ENCODE peak calls at places on chromosome X, in eight cellular contexts. B is A549, M is ascending aorta, H is GM06990, E is right lobe of liver, C is nephron progenitor cell, F is fibroblast of pulmonary artery, Y is lower lobe of right lung. P is an unnamed sample.
A peak's percentile ranks its signal among the peaks of the same experiment; 100 is the strongest.

GRCh38 chrX:151363316-151363715 is 33.7 kb upstream of the VMA21 start:
- DNase-seq in E (no peak), Y (no peak), F (no peak), B (no peak), C (no peak), M (no peak), H (no peak), P (no peak)

GRCh38 chrX:152929898-152930297 is 32.0 kb downstream of the ZNF185 start:
- DNase-seq in C (no peak), M (no peak), H (no peak), F (no peak), B (no peak), Y (no peak), E (no peak), P (no peak)

GRCh38 chrX:5915783-5916182 is 312.9 kb downstream of the NLGN4X start:
- DNase-seq in H (no peak), E (no peak), F (no peak), C (no peak), M (no peak), Y (no peak), B (no peak), P (no peak)

GRCh38 chrX:1246816-1247215 is 21.8 kb upstream of the CSF2RA start:
- DNase-seq in M (peak; percentile 74), H (peak; percentile 80), Y (peak; percentile 83), F (peak; percentile 41), B (peak; percentile 88), C (peak; percentile 83), E (peak; percentile 64), P (peak; percentile 71)

GRCh38 chrX:3252744-3253143 is 93.7 kb downstream of the MXRA5 start:
- DNase-seq in C (no peak), M (no peak), B (no peak), F (peak; percentile 18), H (no peak), E (peak; percentile 20), Y (no peak), P (no peak)

GRCh38 chrX:16822723-16823122 is 36.5 kb downstream of the TXLNG start:
- DNase-seq in H (no peak), C (no peak), M (no peak), E (no peak), Y (no peak), F (peak; percentile 89), B (no peak), P (no peak)

GRCh38 chrX:8067754-8068469 is 103.2 kb downstream of the VCX2 start:
- DNase-seq in C (no peak), Y (no peak), B (peak; percentile 4), E (no peak), H (no peak), F (peak; percentile 13), M (no peak), P (no peak)

GRCh38 chrX:39888730-39889129 is 209.0 kb downstream of the BCOR start:
- DNase-seq in B (no peak), C (no peak), E (no peak), H (no peak), M (no peak), Y (no peak), F (no peak), P (no peak)

GRCh38 chrX:45740291-45740690 is 539.6 kb upstream of the DIPK2B start:
- DNase-seq in E (no peak), Y (no peak), F (no peak), H (no peak), C (no peak), M (no peak), B (no peak), P (no peak)

GRCh38 chrX:115894087-115894486 is 276.5 kb upstream of the AGTR2 start:
- DNase-seq in Y (no peak), C (no peak), F (peak; percentile 7), M (peak; percentile 65), H (no peak), E (no peak), B (peak; percentile 18), P (no peak)

GRCh38 chrX:43224496-43224895 is 431.6 kb upstream of the MAOA start:
- DNase-seq in M (no peak), H (no peak), C (no peak), Y (no peak), B (no peak), E (no peak), F (no peak), P (no peak)

GRCh38 chrX:111244238-111244750 is 26.0 kb downstream of the CAPN6 start:
- DNase-seq in H (no peak), M (no peak), F (peak; percentile 11), C (no peak), E (no peak), Y (no peak), B (peak; percentile 12), P (no peak)

GRCh38 chrX:71532078-71532752 is 689 bp upstream of the OGT start:
- DNase-seq in H (peak; percentile 42), M (no peak), B (peak; percentile 12), F (peak; percentile 41), E (no peak), C (no peak), Y (no peak), P (peak; percentile 15)

GRCh38 chrX:133232331-133232730 is 14.2 kb upstream of the TFDP3 start:
- DNase-seq in F (no peak), E (no peak), C (no peak), Y (no peak), B (no peak), M (no peak), H (no peak), P (no peak)

GRCh38 chrX:120474085-120474484 is 5.0 kb upstream of the LAMP2 start:
- DNase-seq in B (no peak), M (no peak), F (no peak), Y (no peak), H (no peak), C (no peak), E (no peak), P (no peak)

GRCh38 chrX:48937065-48937907 is 18.5 kb upstream of the PIM2 start:
- DNase-seq in F (peak; percentile 14), C (no peak), B (no peak), M (peak; percentile 72), E (peak; percentile 58), H (peak; percentile 86), Y (peak; percentile 84), P (peak; percentile 68)

GRCh38 chrX:72498782-72499181 is 73.9 kb downstream of the HDAC8 start:
- DNase-seq in E (no peak), H (no peak), M (no peak), C (no peak), B (no peak), F (no peak), Y (no peak), P (no peak)

GRCh38 chrX:97389761-97390192 is 506.1 kb downstream of the RPA4 start:
- DNase-seq in E (no peak), F (peak; percentile 76), B (peak; percentile 55), C (no peak), Y (no peak), M (no peak), H (no peak), P (no peak)

GRCh38 chrX:107654778-107655761 is 26.8 kb downstream of the PRPS1 start:
- DNase-seq in H (peak; percentile 45), B (peak; percentile 59), F (peak; percentile 80), Y (peak; percentile 71), E (peak; percentile 51), M (peak; percentile 88), C (peak; percentile 78), P (peak; percentile 40)

GRCh38 chrX:48945517-48946348 is 11.7 kb downstream of the OTUD5 start:
- DNase-seq in H (no peak), B (peak; percentile 61), C (peak; percentile 40), Y (peak; percentile 54), F (peak; percentile 62), M (no peak), E (peak; percentile 54), P (no peak)

GRCh38 chrX:54810532-54810931 is 3.0 kb downstream of the MAGED2 start:
- DNase-seq in Y (no peak), H (no peak), E (no peak), B (no peak), F (no peak), C (no peak), M (no peak), P (no peak)

GRCh38 chrX:108736509-108737479 is at the start of gene IRS4:
- DNase-seq in Y (peak; percentile 37), E (no peak), F (peak; percentile 11), B (peak; percentile 28), M (no peak), H (no peak), C (peak; percentile 82), P (no peak)

GRCh38 chrX:14359316-14359715 is 170.0 kb upstream of the GLRA2 start:
- DNase-seq in E (no peak), F (no peak), C (no peak), H (no peak), Y (no peak), M (no peak), B (no peak), P (no peak)

GRCh38 chrX:115268421-115268820 is 21.1 kb upstream of the LUZP4 start:
- DNase-seq in Y (no peak), M (no peak), E (no peak), F (no peak), C (no peak), B (peak; percentile 18), H (no peak), P (no peak)

GRCh38 chrX:110041980-110042379 is 39.1 kb downstream of the TMEM164 start:
- DNase-seq in E (no peak), B (no peak), Y (no peak), C (no peak), H (no peak), M (no peak), F (no peak), P (no peak)

GRCh38 chrX:154412468-154412867 is 1.1 kb downstream of the TAFAZZIN start:
- DNase-seq in E (no peak), C (no peak), B (no peak), F (no peak), Y (peak; percentile 56), M (peak; percentile 73), H (no peak), P (no peak)
- TF ChIP-seq CTCF in E (no peak), C (no peak), B (no peak), F (no peak), Y (no peak), M (no peak), H (no peak), P (no peak)

GRCh38 chrX:47177079-47177478 is 16.6 kb upstream of the UBA1 start:
- DNase-seq in F (no peak), C (no peak), B (no peak), H (no peak), Y (no peak), M (peak; percentile 9), E (no peak), P (no peak)
- TF ChIP-seq CTCF in F (no peak), C (no peak), B (no peak), H (no peak), Y (no peak), M (no peak), E (no peak), P (no peak)

DNA sequence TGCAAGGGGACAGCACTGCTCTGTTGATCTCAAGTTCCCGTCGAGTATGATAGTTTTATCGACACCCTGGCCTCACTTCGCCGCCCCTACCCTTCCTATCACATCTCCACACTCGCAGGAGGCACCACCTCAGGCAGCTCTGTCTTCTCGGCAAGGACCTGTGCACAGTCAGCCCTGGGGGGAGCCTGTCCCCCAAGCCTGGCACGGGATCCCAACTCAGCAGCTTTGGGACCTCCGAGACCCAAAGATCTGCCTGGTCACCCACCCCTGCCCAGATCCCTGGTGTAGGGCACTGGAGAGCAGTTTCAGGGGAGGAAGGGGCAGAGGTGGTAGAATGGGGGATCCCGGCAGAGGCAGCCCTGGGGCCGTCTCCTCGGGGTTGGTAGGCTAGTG is 18.0 kb upstream of the UBA1 start:
- DNase-seq in C (no peak), M (peak; percentile 57), H (no peak), B (no peak), Y (no peak), F (no peak), E (no peak), P (no peak)
- TF ChIP-seq CTCF in C (no peak), M (no peak), H (no peak), B (no peak), Y (no peak), F (no peak), E (no peak), P (no peak)

GRCh38 chrX:53374923-53375322 is 47.5 kb downstream of the SMC1A start:
- DNase-seq in Y (no peak), E (no peak), B (peak; percentile 9), H (no peak), C (no peak), F (no peak), M (no peak), P (no peak)
- TF ChIP-seq CTCF in Y (no peak), E (no peak), B (peak; percentile 9), H (no peak), C (no peak), F (no peak), M (no peak), P (no peak)